ENCODE peak calls at places on chromosome 14, in four cellular contexts. R, Z, V and F are unnamed samples.
A peak's percentile ranks its signal among the peaks of the same experiment; 100 is the strongest.

GRCh38 chr14:81535399-81536124 is 1.9 kb upstream of the SEL1L start:
- DNase-seq in R (peak; percentile 15), V (no peak), Z (no peak), F (no peak)

GRCh38 chr14:69207435-69208041 is 16.2 kb downstream of the EXD2 start:
- DNase-seq in Z (no peak), R (no peak), V (no peak), F (no peak)

GRCh38 chr14:76716285-76716684 is 45.0 kb upstream of the VASH1 start:
- DNase-seq in Z (no peak), R (no peak), V (no peak), F (no peak)

GRCh38 chr14:103398427-103399195 is 13.4 kb downstream of the MARK3 start:
- DNase-seq in V (peak; percentile 59), Z (peak; percentile 79), R (no peak), F (no peak)

GRCh38 chr14:99036594-99037293 is 235.3 kb downstream of the BCL11B start:
- DNase-seq in Z (no peak), R (peak; percentile 85), V (no peak), F (no peak)

GRCh38 chr14:68774771-68775613 is 17.9 kb downstream of the ZFP36L1 start:
- DNase-seq in R (no peak), Z (no peak), V (peak; percentile 95), F (peak; percentile 91)

GRCh38 chr14:88424573-88424972 is 39.1 kb downstream of the SPATA7 start:
- DNase-seq in V (peak; percentile 50), R (no peak), Z (no peak), F (peak; percentile 24)

GRCh38 chr14:104396682-104397470 is 182.7 kb upstream of the C14orf180 start:
- DNase-seq in V (no peak), R (no peak), Z (no peak), F (no peak)

GRCh38 chr14:103220134-103220981 is 97.1 kb downstream of the TNFAIP2 start:
- DNase-seq in R (no peak), V (no peak), Z (no peak), F (no peak)

GRCh38 chr14:95314609-95315008 is 5.1 kb downstream of the CLMN start:
- DNase-seq in V (peak; percentile 70), R (peak; percentile 44), Z (peak; percentile 54), F (peak; percentile 43)

GRCh38 chr14:105409379-105409778 is 10.2 kb upstream of the MTA1 start:
- DNase-seq in R (peak; percentile 20), V (no peak), Z (no peak), F (no peak)

GRCh38 chr14:34220921-34221320 is 241.1 kb downstream of the SPTSSA start:
- DNase-seq in R (no peak), Z (no peak), V (no peak), F (no peak)

GRCh38 chr14:101405171-101405883 is 156.0 kb upstream of the DIO3 start:
- DNase-seq in R (no peak), Z (peak; percentile 73), V (peak; percentile 12), F (peak; percentile 10)

GRCh38 chr14:30974628-30975027 is 50.8 kb upstream of the AP4S1 start:
- DNase-seq in V (peak; percentile 55), Z (peak; percentile 68), R (no peak), F (peak; percentile 13)

GRCh38 chr14:67583711-67584644 is 16.1 kb downstream of the PIGH start:
- DNase-seq in R (peak; percentile 25), V (peak; percentile 55), Z (peak; percentile 56), F (peak; percentile 18)